ENCODE peak calls at places on chromosomes 3 and 15, in seven cellular contexts. Z is COR-L47; X is coronary artery; O is Peyer's patch; H is NCI-H345; P is activated CD4-positive, alpha-beta T cell treated with anti-CD3 and anti-CD28 coated beads, Interleukin-2, amount 50 U/mL, for 1 hour; Q is activated naive CD4-positive, alpha-beta T cell treated with anti-CD3 and anti-CD28 coated beads for 36 hours. B is an unnamed sample.

GRCh38 chr15:99435138-99435695 is 130.6 kb upstream of the MEF2A start:
- DNase-seq in Z (peak), X (no peak), O (peak), H (peak), P (no peak), Q (no peak), B (no peak)

GRCh38 chr15:87916208-87916607 is 340.3 kb downstream of the NTRK3 start:
- DNase-seq in Z (no peak), X (no peak), O (no peak), H (no peak), P (no peak), Q (no peak), B (no peak)

GRCh38 chr3:129625071-129625874 is 18.8 kb upstream of the PLXND1 start:
- DNase-seq in Z (no peak), X (peak), O (no peak), H (no peak), P (no peak), Q (no peak), B (no peak)

GRCh38 chr3:133377396-133377795 is 22.5 kb upstream of the BFSP2 start:
- DNase-seq in Z (peak), X (peak), O (no peak), H (no peak), P (no peak), Q (no peak), B (peak)

GRCh38 chr15:82045179-82045891 is 483 bp downstream of the MEX3B start:
- DNase-seq in Z (peak), X (peak), O (peak), H (peak), P (no peak), Q (peak), B (peak)

GRCh38 chr3:113783463-113783862 is 36.6 kb downstream of the ATP6V1A start:
- DNase-seq in Z (no peak), X (no peak), O (no peak), H (no peak), P (no peak), Q (no peak), B (peak)

GRCh38 chr15:82870727-82871576 is 61.5 kb downstream of the WHAMM start:
- DNase-seq in Z (no peak), X (no peak), O (no peak), H (no peak), P (no peak), Q (no peak), B (no peak)

GRCh38 chr3:4757949-4758855 is 221.0 kb upstream of the BHLHE40 start:
- DNase-seq in Z (no peak), X (no peak), O (no peak), H (no peak), P (no peak), Q (no peak), B (no peak)

GRCh38 chr15:72339777-72340177 is 19.8 kb upstream of the CELF6 start:
- DNase-seq in Z (no peak), X (no peak), O (no peak), H (peak), P (no peak), Q (no peak), B (peak)

GRCh38 chr15:99704444-99704838 is 28.8 kb downstream of the LYSMD4 start:
- DNase-seq in Z (peak), X (no peak), O (no peak), H (peak), P (no peak), Q (peak), B (peak)

GRCh38 chr3:100086401-100086800 is 27.9 kb downstream of the FILIP1L start:
- DNase-seq in Z (no peak), X (no peak), O (no peak), H (no peak), P (no peak), Q (no peak), B (no peak)

GRCh38 chr15:48803877-48804276 is 7.0 kb downstream of the CEP152 start:
- DNase-seq in Z (no peak), X (no peak), O (no peak), H (no peak), P (no peak), Q (no peak), B (no peak)

GRCh38 chr3:185208836-185209235 is 45.0 kb downstream of the EHHADH start:
- DNase-seq in Z (no peak), X (no peak), O (no peak), H (no peak), P (no peak), Q (no peak), B (no peak)

GRCh38 chr15:75827691-75828090 is 15.6 kb upstream of the UBE2Q2 start:
- DNase-seq in Z (no peak), X (no peak), O (no peak), H (no peak), P (no peak), Q (no peak), B (no peak)

GRCh38 chr3:138404121-138404520 is 30.3 kb upstream of the ESYT3 start:
- DNase-seq in Z (no peak), X (peak), O (no peak), H (no peak), P (no peak), Q (no peak), B (no peak)

GRCh38 chr3:149620291-149621020 is 37.4 kb downstream of the WWTR1 start:
- DNase-seq in Z (no peak), X (no peak), O (no peak), H (no peak), P (no peak), Q (no peak), B (peak)

GRCh38 chr15:57895291-57895690 is 170.2 kb downstream of the ALDH1A2 start:
- DNase-seq in Z (no peak), X (no peak), O (no peak), H (no peak), P (no peak), Q (no peak), B (no peak)

GRCh38 chr15:40768492-40769309 is 1.1 kb upstream of the C15orf62 start:
- DNase-seq in Z (no peak), X (no peak), O (peak), H (no peak), P (no peak), Q (no peak), B (no peak)

GRCh38 chr3:67389176-67389575 is 265.2 kb downstream of the SUCLG2 start:
- DNase-seq in Z (no peak), X (no peak), O (no peak), H (no peak), P (no peak), Q (no peak), B (no peak)

GRCh38 chr3:52809821-52810377 is 15.3 kb downstream of the ITIH3 start:
- DNase-seq in Z (no peak), X (no peak), O (no peak), H (peak), P (no peak), Q (no peak), B (no peak)

GRCh38 chr3:48038971-48039481 is 22.8 kb upstream of the MAP4 start:
- DNase-seq in Z (no peak), X (no peak), O (no peak), H (no peak), P (no peak), Q (no peak), B (no peak)

GRCh38 chr3:57155214-57155613 is 9.9 kb downstream of the IL17RD start:
- DNase-seq in Z (no peak), X (peak), O (no peak), H (no peak), P (no peak), Q (no peak), B (no peak)

GRCh38 chr3:42535981-42536784 is 33.7 kb downstream of the VIPR1 start:
- DNase-seq in Z (peak), X (no peak), O (peak), H (no peak), P (peak), Q (peak), B (no peak)